ENCODE peak calls at places on chromosomes 12 and 14, in six cellular contexts. One of them, this sample, is unnamed.

GRCh38 chr12:118432812-118433540 is 56.6 kb downstream of the SUDS3 start:
- DNase-seq in RPMI7951: no peak
- DNase-seq in cardiac fibroblast: no peak
- DNase-seq in activated CD4-positive, CD25-positive, alpha-beta regulatory T cell treated with anti-CD3 and anti-CD28 coated beads, Interleukin-2, amount 50 U/mL, for 72 hours: no peak
- DNase-seq in heart left ventricle: no peak
- DNase-seq in mesenteric fat pad: no peak
- DNase-seq in this sample: peak

GRCh38 chr12:19369691-19370148 is 69.6 kb upstream of the AEBP2 start:
- DNase-seq in activated CD4-positive, CD25-positive, alpha-beta regulatory T cell treated with anti-CD3 and anti-CD28 coated beads, Interleukin-2, amount 50 U/mL, for 72 hours: no peak
- DNase-seq in heart left ventricle: no peak
- DNase-seq in RPMI7951: no peak
- DNase-seq in mesenteric fat pad: no peak
- DNase-seq in cardiac fibroblast: peak
- DNase-seq in this sample: no peak

GRCh38 chr14:99884834-99885648 is 91.8 kb downstream of the EML1 start:
- DNase-seq in mesenteric fat pad: no peak
- DNase-seq in activated CD4-positive, CD25-positive, alpha-beta regulatory T cell treated with anti-CD3 and anti-CD28 coated beads, Interleukin-2, amount 50 U/mL, for 72 hours: no peak
- DNase-seq in RPMI7951: peak
- DNase-seq in cardiac fibroblast: peak
- DNase-seq in heart left ventricle: no peak
- DNase-seq in this sample: peak

GRCh38 chr12:80261403-80261802 is 162.1 kb downstream of the OTOGL start:
- DNase-seq in activated CD4-positive, CD25-positive, alpha-beta regulatory T cell treated with anti-CD3 and anti-CD28 coated beads, Interleukin-2, amount 50 U/mL, for 72 hours: no peak
- DNase-seq in cardiac fibroblast: no peak
- DNase-seq in RPMI7951: no peak
- DNase-seq in mesenteric fat pad: no peak
- DNase-seq in heart left ventricle: no peak
- DNase-seq in this sample: no peak

GRCh38 chr12:4649358-4649661 is 396 bp downstream of the NDUFA9 start:
- DNase-seq in mesenteric fat pad: no peak
- DNase-seq in RPMI7951: no peak
- DNase-seq in heart left ventricle: no peak
- DNase-seq in cardiac fibroblast: no peak
- DNase-seq in activated CD4-positive, CD25-positive, alpha-beta regulatory T cell treated with anti-CD3 and anti-CD28 coated beads, Interleukin-2, amount 50 U/mL, for 72 hours: no peak
- DNase-seq in this sample: no peak

GRCh38 chr12:40717576-40717975 is 25.3 kb downstream of the CNTN1 start:
- DNase-seq in cardiac fibroblast: no peak
- DNase-seq in mesenteric fat pad: no peak
- DNase-seq in heart left ventricle: no peak
- DNase-seq in activated CD4-positive, CD25-positive, alpha-beta regulatory T cell treated with anti-CD3 and anti-CD28 coated beads, Interleukin-2, amount 50 U/mL, for 72 hours: no peak
- DNase-seq in RPMI7951: no peak
- DNase-seq in this sample: no peak

GRCh38 chr14:65446159-65446558 is 33.6 kb downstream of the FUT8 start:
- DNase-seq in activated CD4-positive, CD25-positive, alpha-beta regulatory T cell treated with anti-CD3 and anti-CD28 coated beads, Interleukin-2, amount 50 U/mL, for 72 hours: no peak
- DNase-seq in mesenteric fat pad: no peak
- DNase-seq in heart left ventricle: no peak
- DNase-seq in cardiac fibroblast: peak
- DNase-seq in RPMI7951: peak
- DNase-seq in this sample: peak

GRCh38 chr12:44317651-44318126 is 481.8 kb downstream of the TMEM117 start:
- DNase-seq in mesenteric fat pad: no peak
- DNase-seq in RPMI7951: peak
- DNase-seq in activated CD4-positive, CD25-positive, alpha-beta regulatory T cell treated with anti-CD3 and anti-CD28 coated beads, Interleukin-2, amount 50 U/mL, for 72 hours: no peak
- DNase-seq in heart left ventricle: no peak
- DNase-seq in cardiac fibroblast: peak
- DNase-seq in this sample: peak

GRCh38 chr12:19988457-19988856 is 379.9 kb upstream of the PDE3A start:
- DNase-seq in cardiac fibroblast: peak
- DNase-seq in RPMI7951: no peak
- DNase-seq in heart left ventricle: no peak
- DNase-seq in activated CD4-positive, CD25-positive, alpha-beta regulatory T cell treated with anti-CD3 and anti-CD28 coated beads, Interleukin-2, amount 50 U/mL, for 72 hours: no peak
- DNase-seq in mesenteric fat pad: no peak
- DNase-seq in this sample: no peak

GRCh38 chr12:110585231-110585799 is 2.2 kb upstream of the PPTC7 start:
- DNase-seq in RPMI7951: peak
- DNase-seq in activated CD4-positive, CD25-positive, alpha-beta regulatory T cell treated with anti-CD3 and anti-CD28 coated beads, Interleukin-2, amount 50 U/mL, for 72 hours: no peak
- DNase-seq in heart left ventricle: no peak
- DNase-seq in mesenteric fat pad: no peak
- DNase-seq in cardiac fibroblast: peak
- DNase-seq in this sample: peak

GRCh38 chr14:75323571-75323970 is 44.9 kb downstream of the FOS start:
- DNase-seq in heart left ventricle: no peak
- DNase-seq in RPMI7951: peak
- DNase-seq in mesenteric fat pad: no peak
- DNase-seq in activated CD4-positive, CD25-positive, alpha-beta regulatory T cell treated with anti-CD3 and anti-CD28 coated beads, Interleukin-2, amount 50 U/mL, for 72 hours: no peak
- DNase-seq in cardiac fibroblast: no peak
- DNase-seq in this sample: no peak

GRCh38 chr12:20646239-20646827 is 48.8 kb upstream of the SLCO1C1 start:
- DNase-seq in cardiac fibroblast: peak
- DNase-seq in RPMI7951: peak
- DNase-seq in mesenteric fat pad: no peak
- DNase-seq in activated CD4-positive, CD25-positive, alpha-beta regulatory T cell treated with anti-CD3 and anti-CD28 coated beads, Interleukin-2, amount 50 U/mL, for 72 hours: no peak
- DNase-seq in heart left ventricle: no peak
- DNase-seq in this sample: peak

GRCh38 chr14:21248739-21249411 is 20.4 kb downstream of the HNRNPC start:
- DNase-seq in heart left ventricle: no peak
- DNase-seq in activated CD4-positive, CD25-positive, alpha-beta regulatory T cell treated with anti-CD3 and anti-CD28 coated beads, Interleukin-2, amount 50 U/mL, for 72 hours: no peak
- DNase-seq in mesenteric fat pad: peak
- DNase-seq in cardiac fibroblast: no peak
- DNase-seq in RPMI7951: no peak
- DNase-seq in this sample: no peak

GRCh38 chr14:95034806-95035205 is 122.5 kb downstream of the DICER1 start:
- DNase-seq in heart left ventricle: no peak
- DNase-seq in RPMI7951: no peak
- DNase-seq in activated CD4-positive, CD25-positive, alpha-beta regulatory T cell treated with anti-CD3 and anti-CD28 coated beads, Interleukin-2, amount 50 U/mL, for 72 hours: no peak
- DNase-seq in mesenteric fat pad: peak
- DNase-seq in cardiac fibroblast: no peak
- DNase-seq in this sample: no peak

GRCh38 chr14:106269451-106270204 is 743.2 kb downstream of the TMEM121 start:
- DNase-seq in mesenteric fat pad: no peak
- DNase-seq in RPMI7951: no peak
- DNase-seq in cardiac fibroblast: no peak
- DNase-seq in heart left ventricle: no peak
- DNase-seq in activated CD4-positive, CD25-positive, alpha-beta regulatory T cell treated with anti-CD3 and anti-CD28 coated beads, Interleukin-2, amount 50 U/mL, for 72 hours: no peak
- DNase-seq in this sample: no peak

GRCh38 chr12:106181416-106182114 is 42.8 kb upstream of the NUAK1 start:
- DNase-seq in heart left ventricle: no peak
- DNase-seq in mesenteric fat pad: no peak
- DNase-seq in RPMI7951: no peak
- DNase-seq in activated CD4-positive, CD25-positive, alpha-beta regulatory T cell treated with anti-CD3 and anti-CD28 coated beads, Interleukin-2, amount 50 U/mL, for 72 hours: no peak
- DNase-seq in cardiac fibroblast: no peak
- DNase-seq in this sample: no peak

GRCh38 chr12:95605087-95605486 is 53.8 kb upstream of the USP44 start:
- DNase-seq in mesenteric fat pad: no peak
- DNase-seq in heart left ventricle: no peak
- DNase-seq in RPMI7951: peak
- DNase-seq in activated CD4-positive, CD25-positive, alpha-beta regulatory T cell treated with anti-CD3 and anti-CD28 coated beads, Interleukin-2, amount 50 U/mL, for 72 hours: no peak
- DNase-seq in cardiac fibroblast: peak
- DNase-seq in this sample: peak